ENCODE peak calls at places on chromosomes 5 and 9, in ten cellular contexts. One of them, this sample, is unnamed.

GRCh38 chr5:6525910-6526309 is 77.3 kb downstream of the UBE2QL1 start:
- DNase-seq in endothelial cell of umbilical vein: peak; percentile 14
- DNase-seq in CD4-positive, alpha-beta memory T cell: no peak
- DNase-seq in EH: peak; percentile 34
- DNase-seq in putamen: no peak
- DNase-seq in fibroblast of pulmonary artery: peak; percentile 1
- DNase-seq in activated CD4-positive, alpha-beta T cell treated with anti-CD3 and anti-CD28 coated beads for 48 hours: no peak
- DNase-seq in stimulated activated CD4-positive, alpha-beta T cell treated with anti-CD3 and anti-CD28 coated beads, Interleukin-15, amount 100 ng/mL, for 48 hours: no peak
- DNase-seq in HuH-7: peak; percentile 58
- DNase-seq in stimulated activated CD8-positive, alpha-beta memory T cell treated with anti-CD3 and anti-CD28 coated beads, Interleukin-15, amount 100 ng/mL, for 24 hours: no peak
- DNase-seq in this sample: no peak

GRCh38 chr5:174692982-174693422 is 31.4 kb upstream of the MSX2 start:
- DNase-seq in endothelial cell of umbilical vein: no peak
- DNase-seq in CD4-positive, alpha-beta memory T cell: no peak
- DNase-seq in EH: no peak
- DNase-seq in putamen: no peak
- DNase-seq in fibroblast of pulmonary artery: no peak
- DNase-seq in activated CD4-positive, alpha-beta T cell treated with anti-CD3 and anti-CD28 coated beads for 48 hours: no peak
- DNase-seq in stimulated activated CD4-positive, alpha-beta T cell treated with anti-CD3 and anti-CD28 coated beads, Interleukin-15, amount 100 ng/mL, for 48 hours: no peak
- DNase-seq in HuH-7: no peak
- DNase-seq in stimulated activated CD8-positive, alpha-beta memory T cell treated with anti-CD3 and anti-CD28 coated beads, Interleukin-15, amount 100 ng/mL, for 24 hours: no peak
- DNase-seq in this sample: no peak

GRCh38 chr5:163948086-163948666 is 442.8 kb downstream of the MAT2B start:
- DNase-seq in endothelial cell of umbilical vein: no peak
- DNase-seq in CD4-positive, alpha-beta memory T cell: no peak
- DNase-seq in EH: no peak
- DNase-seq in putamen: no peak
- DNase-seq in fibroblast of pulmonary artery: no peak
- DNase-seq in activated CD4-positive, alpha-beta T cell treated with anti-CD3 and anti-CD28 coated beads for 48 hours: no peak
- DNase-seq in stimulated activated CD4-positive, alpha-beta T cell treated with anti-CD3 and anti-CD28 coated beads, Interleukin-15, amount 100 ng/mL, for 48 hours: no peak
- DNase-seq in HuH-7: no peak
- DNase-seq in stimulated activated CD8-positive, alpha-beta memory T cell treated with anti-CD3 and anti-CD28 coated beads, Interleukin-15, amount 100 ng/mL, for 24 hours: no peak
- DNase-seq in this sample: no peak

GRCh38 chr5:176144508-176144907 is 93.7 kb upstream of the SIMC1 start:
- DNase-seq in endothelial cell of umbilical vein: no peak
- DNase-seq in CD4-positive, alpha-beta memory T cell: no peak
- DNase-seq in EH: no peak
- DNase-seq in putamen: no peak
- DNase-seq in fibroblast of pulmonary artery: no peak
- DNase-seq in activated CD4-positive, alpha-beta T cell treated with anti-CD3 and anti-CD28 coated beads for 48 hours: no peak
- DNase-seq in stimulated activated CD4-positive, alpha-beta T cell treated with anti-CD3 and anti-CD28 coated beads, Interleukin-15, amount 100 ng/mL, for 48 hours: no peak
- DNase-seq in HuH-7: no peak
- DNase-seq in stimulated activated CD8-positive, alpha-beta memory T cell treated with anti-CD3 and anti-CD28 coated beads, Interleukin-15, amount 100 ng/mL, for 24 hours: no peak
- DNase-seq in this sample: no peak

GRCh38 chr9:127133739-127134167 is 11.3 kb upstream of the ANGPTL2 start:
- DNase-seq in endothelial cell of umbilical vein: no peak
- DNase-seq in CD4-positive, alpha-beta memory T cell: no peak
- DNase-seq in EH: peak; percentile 93
- DNase-seq in putamen: peak; percentile 89
- DNase-seq in fibroblast of pulmonary artery: peak; percentile 62
- DNase-seq in activated CD4-positive, alpha-beta T cell treated with anti-CD3 and anti-CD28 coated beads for 48 hours: no peak
- DNase-seq in stimulated activated CD4-positive, alpha-beta T cell treated with anti-CD3 and anti-CD28 coated beads, Interleukin-15, amount 100 ng/mL, for 48 hours: no peak
- DNase-seq in HuH-7: no peak
- DNase-seq in stimulated activated CD8-positive, alpha-beta memory T cell treated with anti-CD3 and anti-CD28 coated beads, Interleukin-15, amount 100 ng/mL, for 24 hours: no peak
- DNase-seq in this sample: peak; percentile 33

GRCh38 chr9:79572032-79572890 is 496 bp downstream of the TLE4 start:
- DNase-seq in endothelial cell of umbilical vein: peak; percentile 34
- DNase-seq in CD4-positive, alpha-beta memory T cell: peak; percentile 61
- DNase-seq in EH: peak; percentile 64
- DNase-seq in putamen: no peak
- DNase-seq in fibroblast of pulmonary artery: peak; percentile 54
- DNase-seq in activated CD4-positive, alpha-beta T cell treated with anti-CD3 and anti-CD28 coated beads for 48 hours: peak; percentile 47
- DNase-seq in stimulated activated CD4-positive, alpha-beta T cell treated with anti-CD3 and anti-CD28 coated beads, Interleukin-15, amount 100 ng/mL, for 48 hours: peak; percentile 17
- DNase-seq in HuH-7: peak; percentile 24
- DNase-seq in stimulated activated CD8-positive, alpha-beta memory T cell treated with anti-CD3 and anti-CD28 coated beads, Interleukin-15, amount 100 ng/mL, for 24 hours: no peak
- DNase-seq in this sample: peak; percentile 43

GRCh38 chr5:135996611-135997010 is 32.2 kb upstream of the TGFBI start:
- DNase-seq in endothelial cell of umbilical vein: no peak
- DNase-seq in CD4-positive, alpha-beta memory T cell: no peak
- DNase-seq in EH: peak; percentile 86
- DNase-seq in putamen: no peak
- DNase-seq in fibroblast of pulmonary artery: no peak
- DNase-seq in activated CD4-positive, alpha-beta T cell treated with anti-CD3 and anti-CD28 coated beads for 48 hours: no peak
- DNase-seq in stimulated activated CD4-positive, alpha-beta T cell treated with anti-CD3 and anti-CD28 coated beads, Interleukin-15, amount 100 ng/mL, for 48 hours: no peak
- DNase-seq in HuH-7: no peak
- DNase-seq in stimulated activated CD8-positive, alpha-beta memory T cell treated with anti-CD3 and anti-CD28 coated beads, Interleukin-15, amount 100 ng/mL, for 24 hours: no peak
- DNase-seq in this sample: no peak

GRCh38 chr5:171314728-171315385 is 5.8 kb downstream of the TLX3 start:
- DNase-seq in endothelial cell of umbilical vein: peak; percentile 24
- DNase-seq in CD4-positive, alpha-beta memory T cell: no peak
- DNase-seq in EH: peak; percentile 37
- DNase-seq in putamen: no peak
- DNase-seq in fibroblast of pulmonary artery: no peak
- DNase-seq in activated CD4-positive, alpha-beta T cell treated with anti-CD3 and anti-CD28 coated beads for 48 hours: no peak
- DNase-seq in stimulated activated CD4-positive, alpha-beta T cell treated with anti-CD3 and anti-CD28 coated beads, Interleukin-15, amount 100 ng/mL, for 48 hours: no peak
- DNase-seq in HuH-7: no peak
- DNase-seq in stimulated activated CD8-positive, alpha-beta memory T cell treated with anti-CD3 and anti-CD28 coated beads, Interleukin-15, amount 100 ng/mL, for 24 hours: no peak
- DNase-seq in this sample: no peak

GRCh38 chr5:177098103-177098771 is 11.5 kb downstream of the FGFR4 start:
- DNase-seq in endothelial cell of umbilical vein: no peak
- DNase-seq in CD4-positive, alpha-beta memory T cell: no peak
- DNase-seq in EH: no peak
- DNase-seq in putamen: no peak
- DNase-seq in fibroblast of pulmonary artery: no peak
- DNase-seq in activated CD4-positive, alpha-beta T cell treated with anti-CD3 and anti-CD28 coated beads for 48 hours: no peak
- DNase-seq in stimulated activated CD4-positive, alpha-beta T cell treated with anti-CD3 and anti-CD28 coated beads, Interleukin-15, amount 100 ng/mL, for 48 hours: no peak
- DNase-seq in HuH-7: no peak
- DNase-seq in stimulated activated CD8-positive, alpha-beta memory T cell treated with anti-CD3 and anti-CD28 coated beads, Interleukin-15, amount 100 ng/mL, for 24 hours: no peak
- DNase-seq in this sample: no peak

GRCh38 chr5:82320971-82321370 is 42.8 kb upstream of the RPS23 start:
- DNase-seq in endothelial cell of umbilical vein: no peak
- DNase-seq in CD4-positive, alpha-beta memory T cell: no peak
- DNase-seq in EH: peak; percentile 81
- DNase-seq in putamen: no peak
- DNase-seq in fibroblast of pulmonary artery: no peak
- DNase-seq in activated CD4-positive, alpha-beta T cell treated with anti-CD3 and anti-CD28 coated beads for 48 hours: no peak
- DNase-seq in stimulated activated CD4-positive, alpha-beta T cell treated with anti-CD3 and anti-CD28 coated beads, Interleukin-15, amount 100 ng/mL, for 48 hours: no peak
- DNase-seq in HuH-7: no peak
- DNase-seq in stimulated activated CD8-positive, alpha-beta memory T cell treated with anti-CD3 and anti-CD28 coated beads, Interleukin-15, amount 100 ng/mL, for 24 hours: no peak
- DNase-seq in this sample: no peak

GRCh38 chr9:112734892-112735291 is 15.7 kb upstream of the SNX30 start:
- DNase-seq in endothelial cell of umbilical vein: no peak
- DNase-seq in CD4-positive, alpha-beta memory T cell: peak; percentile 29
- DNase-seq in EH: no peak
- DNase-seq in putamen: no peak
- DNase-seq in fibroblast of pulmonary artery: no peak
- DNase-seq in activated CD4-positive, alpha-beta T cell treated with anti-CD3 and anti-CD28 coated beads for 48 hours: no peak
- DNase-seq in stimulated activated CD4-positive, alpha-beta T cell treated with anti-CD3 and anti-CD28 coated beads, Interleukin-15, amount 100 ng/mL, for 48 hours: no peak
- DNase-seq in HuH-7: no peak
- DNase-seq in stimulated activated CD8-positive, alpha-beta memory T cell treated with anti-CD3 and anti-CD28 coated beads, Interleukin-15, amount 100 ng/mL, for 24 hours: no peak
- DNase-seq in this sample: no peak

GRCh38 chr5:163369986-163370385 is 67.4 kb upstream of the CCNG1 start:
- DNase-seq in endothelial cell of umbilical vein: no peak
- DNase-seq in CD4-positive, alpha-beta memory T cell: no peak
- DNase-seq in EH: no peak
- DNase-seq in putamen: no peak
- DNase-seq in fibroblast of pulmonary artery: no peak
- DNase-seq in activated CD4-positive, alpha-beta T cell treated with anti-CD3 and anti-CD28 coated beads for 48 hours: no peak
- DNase-seq in stimulated activated CD4-positive, alpha-beta T cell treated with anti-CD3 and anti-CD28 coated beads, Interleukin-15, amount 100 ng/mL, for 48 hours: no peak
- DNase-seq in HuH-7: no peak
- DNase-seq in stimulated activated CD8-positive, alpha-beta memory T cell treated with anti-CD3 and anti-CD28 coated beads, Interleukin-15, amount 100 ng/mL, for 24 hours: no peak
- DNase-seq in this sample: no peak

GRCh38 chr5:137563646-137564474 is 64.7 kb upstream of the SPOCK1 start:
- DNase-seq in endothelial cell of umbilical vein: peak; percentile 95
- DNase-seq in CD4-positive, alpha-beta memory T cell: no peak
- DNase-seq in EH: peak; percentile 99
- DNase-seq in putamen: no peak
- DNase-seq in fibroblast of pulmonary artery: peak; percentile 92
- DNase-seq in activated CD4-positive, alpha-beta T cell treated with anti-CD3 and anti-CD28 coated beads for 48 hours: no peak
- DNase-seq in stimulated activated CD4-positive, alpha-beta T cell treated with anti-CD3 and anti-CD28 coated beads, Interleukin-15, amount 100 ng/mL, for 48 hours: no peak
- DNase-seq in HuH-7: no peak
- DNase-seq in stimulated activated CD8-positive, alpha-beta memory T cell treated with anti-CD3 and anti-CD28 coated beads, Interleukin-15, amount 100 ng/mL, for 24 hours: no peak
- DNase-seq in this sample: no peak

GRCh38 chr5:178296066-178296465 is 63.5 kb upstream of the PHYKPL start:
- DNase-seq in endothelial cell of umbilical vein: no peak
- DNase-seq in CD4-positive, alpha-beta memory T cell: no peak
- DNase-seq in EH: no peak
- DNase-seq in putamen: no peak
- DNase-seq in fibroblast of pulmonary artery: no peak
- DNase-seq in activated CD4-positive, alpha-beta T cell treated with anti-CD3 and anti-CD28 coated beads for 48 hours: no peak
- DNase-seq in stimulated activated CD4-positive, alpha-beta T cell treated with anti-CD3 and anti-CD28 coated beads, Interleukin-15, amount 100 ng/mL, for 48 hours: no peak
- DNase-seq in HuH-7: no peak
- DNase-seq in stimulated activated CD8-positive, alpha-beta memory T cell treated with anti-CD3 and anti-CD28 coated beads, Interleukin-15, amount 100 ng/mL, for 24 hours: no peak
- DNase-seq in this sample: no peak

GRCh38 chr9:117400131-117400530 is 14.7 kb downstream of the ASTN2 start:
- DNase-seq in endothelial cell of umbilical vein: no peak
- DNase-seq in CD4-positive, alpha-beta memory T cell: no peak
- DNase-seq in EH: no peak
- DNase-seq in putamen: no peak
- DNase-seq in fibroblast of pulmonary artery: no peak
- DNase-seq in activated CD4-positive, alpha-beta T cell treated with anti-CD3 and anti-CD28 coated beads for 48 hours: no peak
- DNase-seq in stimulated activated CD4-positive, alpha-beta T cell treated with anti-CD3 and anti-CD28 coated beads, Interleukin-15, amount 100 ng/mL, for 48 hours: no peak
- DNase-seq in HuH-7: no peak
- DNase-seq in stimulated activated CD8-positive, alpha-beta memory T cell treated with anti-CD3 and anti-CD28 coated beads, Interleukin-15, amount 100 ng/mL, for 24 hours: no peak
- DNase-seq in this sample: no peak

GRCh38 chr9:3511537-3511936 is 14.3 kb downstream of the RFX3 start:
- DNase-seq in endothelial cell of umbilical vein: no peak
- DNase-seq in CD4-positive, alpha-beta memory T cell: no peak
- DNase-seq in EH: no peak
- DNase-seq in putamen: no peak
- DNase-seq in fibroblast of pulmonary artery: no peak
- DNase-seq in activated CD4-positive, alpha-beta T cell treated with anti-CD3 and anti-CD28 coated beads for 48 hours: no peak
- DNase-seq in stimulated activated CD4-positive, alpha-beta T cell treated with anti-CD3 and anti-CD28 coated beads, Interleukin-15, amount 100 ng/mL, for 48 hours: no peak
- DNase-seq in HuH-7: no peak
- DNase-seq in stimulated activated CD8-positive, alpha-beta memory T cell treated with anti-CD3 and anti-CD28 coated beads, Interleukin-15, amount 100 ng/mL, for 24 hours: no peak
- DNase-seq in this sample: no peak

GRCh38 chr5:169763437-169764301 is 126.6 kb downstream of the DOCK2 start:
- DNase-seq in endothelial cell of umbilical vein: no peak
- DNase-seq in CD4-positive, alpha-beta memory T cell: no peak
- DNase-seq in EH: peak; percentile 62
- DNase-seq in putamen: no peak
- DNase-seq in fibroblast of pulmonary artery: no peak
- DNase-seq in activated CD4-positive, alpha-beta T cell treated with anti-CD3 and anti-CD28 coated beads for 48 hours: no peak
- DNase-seq in stimulated activated CD4-positive, alpha-beta T cell treated with anti-CD3 and anti-CD28 coated beads, Interleukin-15, amount 100 ng/mL, for 48 hours: no peak
- DNase-seq in HuH-7: no peak
- DNase-seq in stimulated activated CD8-positive, alpha-beta memory T cell treated with anti-CD3 and anti-CD28 coated beads, Interleukin-15, amount 100 ng/mL, for 24 hours: no peak
- DNase-seq in this sample: no peak

GRCh38 chr9:127187231-127187956 is 65.0 kb upstream of the ANGPTL2 start:
- DNase-seq in endothelial cell of umbilical vein: peak; percentile 95
- DNase-seq in CD4-positive, alpha-beta memory T cell: no peak
- DNase-seq in EH: peak; percentile 98
- DNase-seq in putamen: no peak
- DNase-seq in fibroblast of pulmonary artery: peak; percentile 99
- DNase-seq in activated CD4-positive, alpha-beta T cell treated with anti-CD3 and anti-CD28 coated beads for 48 hours: no peak
- DNase-seq in stimulated activated CD4-positive, alpha-beta T cell treated with anti-CD3 and anti-CD28 coated beads, Interleukin-15, amount 100 ng/mL, for 48 hours: no peak
- DNase-seq in HuH-7: peak; percentile 46
- DNase-seq in stimulated activated CD8-positive, alpha-beta memory T cell treated with anti-CD3 and anti-CD28 coated beads, Interleukin-15, amount 100 ng/mL, for 24 hours: no peak
- DNase-seq in this sample: no peak

GRCh38 chr5:176996780-176997179 is 9.8 kb downstream of the UIMC1 start:
- DNase-seq in endothelial cell of umbilical vein: no peak
- DNase-seq in CD4-positive, alpha-beta memory T cell: no peak
- DNase-seq in EH: no peak
- DNase-seq in putamen: no peak
- DNase-seq in fibroblast of pulmonary artery: no peak
- DNase-seq in activated CD4-positive, alpha-beta T cell treated with anti-CD3 and anti-CD28 coated beads for 48 hours: no peak
- DNase-seq in stimulated activated CD4-positive, alpha-beta T cell treated with anti-CD3 and anti-CD28 coated beads, Interleukin-15, amount 100 ng/mL, for 48 hours: no peak
- DNase-seq in HuH-7: no peak
- DNase-seq in stimulated activated CD8-positive, alpha-beta memory T cell treated with anti-CD3 and anti-CD28 coated beads, Interleukin-15, amount 100 ng/mL, for 24 hours: no peak
- DNase-seq in this sample: no peak

GRCh38 chr9:20692554-20692953 is 8.5 kb downstream of the FOCAD start:
- DNase-seq in endothelial cell of umbilical vein: no peak
- DNase-seq in CD4-positive, alpha-beta memory T cell: no peak
- DNase-seq in EH: no peak
- DNase-seq in putamen: no peak
- DNase-seq in fibroblast of pulmonary artery: peak; percentile 8
- DNase-seq in activated CD4-positive, alpha-beta T cell treated with anti-CD3 and anti-CD28 coated beads for 48 hours: no peak
- DNase-seq in stimulated activated CD4-positive, alpha-beta T cell treated with anti-CD3 and anti-CD28 coated beads, Interleukin-15, amount 100 ng/mL, for 48 hours: no peak
- DNase-seq in HuH-7: peak; percentile 34
- DNase-seq in stimulated activated CD8-positive, alpha-beta memory T cell treated with anti-CD3 and anti-CD28 coated beads, Interleukin-15, amount 100 ng/mL, for 24 hours: no peak
- DNase-seq in this sample: no peak

GRCh38 chr5:141485305-141486055 is 650 bp downstream of the PCDHGC4 start:
- DNase-seq in endothelial cell of umbilical vein: no peak
- DNase-seq in CD4-positive, alpha-beta memory T cell: no peak
- DNase-seq in EH: no peak
- DNase-seq in putamen: no peak
- DNase-seq in fibroblast of pulmonary artery: no peak
- DNase-seq in activated CD4-positive, alpha-beta T cell treated with anti-CD3 and anti-CD28 coated beads for 48 hours: no peak
- DNase-seq in stimulated activated CD4-positive, alpha-beta T cell treated with anti-CD3 and anti-CD28 coated beads, Interleukin-15, amount 100 ng/mL, for 48 hours: no peak
- DNase-seq in HuH-7: no peak
- DNase-seq in stimulated activated CD8-positive, alpha-beta memory T cell treated with anti-CD3 and anti-CD28 coated beads, Interleukin-15, amount 100 ng/mL, for 24 hours: no peak
- DNase-seq in this sample: no peak

GRCh38 chr9:112705773-112706427 is 12.0 kb downstream of the INIP start:
- DNase-seq in endothelial cell of umbilical vein: peak; percentile 27
- DNase-seq in CD4-positive, alpha-beta memory T cell: no peak
- DNase-seq in EH: peak; percentile 58
- DNase-seq in putamen: peak; percentile 58
- DNase-seq in fibroblast of pulmonary artery: peak; percentile 40
- DNase-seq in activated CD4-positive, alpha-beta T cell treated with anti-CD3 and anti-CD28 coated beads for 48 hours: no peak
- DNase-seq in stimulated activated CD4-positive, alpha-beta T cell treated with anti-CD3 and anti-CD28 coated beads, Interleukin-15, amount 100 ng/mL, for 48 hours: no peak
- DNase-seq in HuH-7: peak; percentile 32
- DNase-seq in stimulated activated CD8-positive, alpha-beta memory T cell treated with anti-CD3 and anti-CD28 coated beads, Interleukin-15, amount 100 ng/mL, for 24 hours: no peak
- DNase-seq in this sample: no peak

GRCh38 chr5:79853676-79854418 is 137.2 kb downstream of the MTX3 start:
- DNase-seq in endothelial cell of umbilical vein: no peak
- DNase-seq in CD4-positive, alpha-beta memory T cell: no peak
- DNase-seq in EH: peak; percentile 15
- DNase-seq in putamen: no peak
- DNase-seq in fibroblast of pulmonary artery: no peak
- DNase-seq in activated CD4-positive, alpha-beta T cell treated with anti-CD3 and anti-CD28 coated beads for 48 hours: peak; percentile 68
- DNase-seq in stimulated activated CD4-positive, alpha-beta T cell treated with anti-CD3 and anti-CD28 coated beads, Interleukin-15, amount 100 ng/mL, for 48 hours: peak; percentile 40
- DNase-seq in HuH-7: no peak
- DNase-seq in stimulated activated CD8-positive, alpha-beta memory T cell treated with anti-CD3 and anti-CD28 coated beads, Interleukin-15, amount 100 ng/mL, for 24 hours: no peak
- DNase-seq in this sample: no peak

GRCh38 chr5:83718195-83718825 is 2.3 kb downstream of the HAPLN1 start:
- DNase-seq in endothelial cell of umbilical vein: peak; percentile 70
- DNase-seq in CD4-positive, alpha-beta memory T cell: peak; percentile 33
- DNase-seq in EH: peak; percentile 69
- DNase-seq in putamen: peak; percentile 63
- DNase-seq in fibroblast of pulmonary artery: peak; percentile 85
- DNase-seq in activated CD4-positive, alpha-beta T cell treated with anti-CD3 and anti-CD28 coated beads for 48 hours: peak; percentile 27
- DNase-seq in stimulated activated CD4-positive, alpha-beta T cell treated with anti-CD3 and anti-CD28 coated beads, Interleukin-15, amount 100 ng/mL, for 48 hours: no peak
- DNase-seq in HuH-7: peak; percentile 79
- DNase-seq in stimulated activated CD8-positive, alpha-beta memory T cell treated with anti-CD3 and anti-CD28 coated beads, Interleukin-15, amount 100 ng/mL, for 24 hours: no peak
- DNase-seq in this sample: no peak

GRCh38 chr9:128146591-128147120 is 2.6 kb upstream of the LCN2 start:
- DNase-seq in endothelial cell of umbilical vein: no peak
- DNase-seq in CD4-positive, alpha-beta memory T cell: no peak
- DNase-seq in EH: no peak
- DNase-seq in putamen: no peak
- DNase-seq in fibroblast of pulmonary artery: no peak
- DNase-seq in activated CD4-positive, alpha-beta T cell treated with anti-CD3 and anti-CD28 coated beads for 48 hours: no peak
- DNase-seq in stimulated activated CD4-positive, alpha-beta T cell treated with anti-CD3 and anti-CD28 coated beads, Interleukin-15, amount 100 ng/mL, for 48 hours: no peak
- DNase-seq in HuH-7: no peak
- DNase-seq in stimulated activated CD8-positive, alpha-beta memory T cell treated with anti-CD3 and anti-CD28 coated beads, Interleukin-15, amount 100 ng/mL, for 24 hours: no peak
- DNase-seq in this sample: no peak

GRCh38 chr9:117772960-117773359 is 68.8 kb downstream of the TLR4 start:
- DNase-seq in endothelial cell of umbilical vein: peak; percentile 11
- DNase-seq in CD4-positive, alpha-beta memory T cell: no peak
- DNase-seq in EH: peak; percentile 94
- DNase-seq in putamen: no peak
- DNase-seq in fibroblast of pulmonary artery: peak; percentile 11
- DNase-seq in activated CD4-positive, alpha-beta T cell treated with anti-CD3 and anti-CD28 coated beads for 48 hours: no peak
- DNase-seq in stimulated activated CD4-positive, alpha-beta T cell treated with anti-CD3 and anti-CD28 coated beads, Interleukin-15, amount 100 ng/mL, for 48 hours: no peak
- DNase-seq in HuH-7: no peak
- DNase-seq in stimulated activated CD8-positive, alpha-beta memory T cell treated with anti-CD3 and anti-CD28 coated beads, Interleukin-15, amount 100 ng/mL, for 24 hours: no peak
- DNase-seq in this sample: no peak

GRCh38 chr5:16937503-16938161 is 1.5 kb upstream of the MYO10 start:
- DNase-seq in endothelial cell of umbilical vein: no peak
- DNase-seq in CD4-positive, alpha-beta memory T cell: no peak
- DNase-seq in EH: no peak
- DNase-seq in putamen: no peak
- DNase-seq in fibroblast of pulmonary artery: no peak
- DNase-seq in activated CD4-positive, alpha-beta T cell treated with anti-CD3 and anti-CD28 coated beads for 48 hours: peak; percentile 18
- DNase-seq in stimulated activated CD4-positive, alpha-beta T cell treated with anti-CD3 and anti-CD28 coated beads, Interleukin-15, amount 100 ng/mL, for 48 hours: no peak
- DNase-seq in HuH-7: no peak
- DNase-seq in stimulated activated CD8-positive, alpha-beta memory T cell treated with anti-CD3 and anti-CD28 coated beads, Interleukin-15, amount 100 ng/mL, for 24 hours: no peak
- DNase-seq in this sample: no peak

GRCh38 chr9:84170521-84171141 is 169.9 kb downstream of the SLC28A3 start:
- DNase-seq in endothelial cell of umbilical vein: peak; percentile 33
- DNase-seq in CD4-positive, alpha-beta memory T cell: no peak
- DNase-seq in EH: peak; percentile 98
- DNase-seq in putamen: no peak
- DNase-seq in fibroblast of pulmonary artery: peak; percentile 97
- DNase-seq in activated CD4-positive, alpha-beta T cell treated with anti-CD3 and anti-CD28 coated beads for 48 hours: no peak
- DNase-seq in stimulated activated CD4-positive, alpha-beta T cell treated with anti-CD3 and anti-CD28 coated beads, Interleukin-15, amount 100 ng/mL, for 48 hours: no peak
- DNase-seq in HuH-7: peak; percentile 6
- DNase-seq in stimulated activated CD8-positive, alpha-beta memory T cell treated with anti-CD3 and anti-CD28 coated beads, Interleukin-15, amount 100 ng/mL, for 24 hours: no peak
- DNase-seq in this sample: no peak

This sample was measured in mesothelial cell of epicardium.